ENCODE peak calls at places on chromosome 20, in five cellular contexts. K, I, U, O and E are unnamed samples.

GRCh38 chr20:7516631-7517051 is 423.6 kb downstream of the HAO1 start:
- DNase-seq in O (peak; percentile 45), I (no peak), K (no peak), U (no peak), E (no peak)

GRCh38 chr20:25532015-25532751 is 53.1 kb downstream of the NINL start:
- DNase-seq in O (no peak), I (peak; percentile 50), K (no peak), U (no peak), E (no peak)

GRCh38 chr20:61464634-61465033 is 212.6 kb downstream of the CDH4 start:
- DNase-seq in I (peak; percentile 12), U (no peak), O (no peak), K (no peak), E (no peak)

GRCh38 chr20:18058661-18059467 is 1.1 kb upstream of the OVOL2 start:
- DNase-seq in O (peak; percentile 69), I (no peak), U (peak; percentile 56), K (no peak), E (no peak)

GRCh38 chr20:59825563-59825920 is 107.9 kb downstream of the SYCP2 start:
- DNase-seq in O (no peak), U (no peak), K (no peak), I (no peak), E (no peak)

GRCh38 chr20:31740208-31740607 is 1.1 kb downstream of the TPX2 start:
- DNase-seq in O (no peak), U (no peak), I (no peak), K (no peak), E (peak; percentile 27)

GRCh38 chr20:57772349-57772964 is 62.6 kb upstream of the PMEPA1 start:
- DNase-seq in I (no peak), O (no peak), K (peak; percentile 89), U (no peak), E (peak; percentile 48)

GRCh38 chr20:38805958-38806854 is 709 bp downstream of the PPP1R16B start:
- DNase-seq in K (no peak), U (peak; percentile 38), O (peak; percentile 39), I (peak; percentile 51), E (no peak)

GRCh38 chr20:62168061-62168460 is 14.8 kb upstream of the MTG2 start:
- DNase-seq in U (no peak), K (no peak), O (no peak), I (no peak), E (no peak)

GRCh38 chr20:57439432-57439831 is 48.2 kb downstream of the RBM38 start:
- DNase-seq in K (peak; percentile 82), U (peak; percentile 77), I (peak; percentile 29), O (peak; percentile 83), E (no peak)

GRCh38 chr20:64161595-64162238 is 2.5 kb upstream of the MYT1 start:
- DNase-seq in K (no peak), I (no peak), U (peak; percentile 18), O (no peak), E (no peak)

GRCh38 chr20:46622125-46622524 is 29.1 kb downstream of the SLC13A3 start:
- DNase-seq in K (no peak), U (no peak), I (no peak), O (no peak), E (no peak)

GRCh38 chr20:47040506-47041125 is 146.0 kb downstream of the EYA2 start:
- DNase-seq in I (no peak), U (no peak), O (no peak), K (no peak), E (no peak)

GRCh38 chr20:45823949-45824835 is 2.9 kb downstream of the TNNC2 start:
- DNase-seq in I (no peak), O (no peak), U (peak; percentile 72), K (no peak), E (no peak)

GRCh38 chr20:52379723-52380336 is 188.3 kb upstream of the ZFP64 start:
- DNase-seq in O (no peak), U (peak; percentile 26), K (no peak), I (no peak), E (no peak)

GRCh38 chr20:38825901-38826625 is 20.6 kb downstream of the PPP1R16B start:
- DNase-seq in K (peak; percentile 84), I (no peak), U (no peak), O (peak; percentile 37), E (peak; percentile 75)

GRCh38 chr20:18314786-18315406 is 26.6 kb downstream of the ZNF133 start:
- DNase-seq in K (no peak), U (no peak), O (no peak), I (no peak), E (no peak)

GRCh38 chr20:18669241-18670019 is 81.6 kb downstream of the DTD1 start:
- DNase-seq in O (no peak), K (no peak), I (no peak), U (no peak), E (no peak)

GRCh38 chr20:42530855-42531674 is 658.6 kb downstream of the PTPRT start:
- DNase-seq in K (no peak), O (peak; percentile 54), I (no peak), U (no peak), E (peak; percentile 66)